ENCODE peak calls at places on chromosome 2, in four cellular contexts. Y is H1, V is IMR-90, N is H9. X is an unnamed sample.

GRCh38 chr2:191638079-191638801 is 39.7 kb upstream of the NABP1 start:
- DNase-seq in Y (no peak), V (no peak), N (no peak), X (peak)

GRCh38 chr2:98240796-98241398 is 105.4 kb upstream of the CNGA3 start:
- DNase-seq in N (no peak), V (no peak), Y (no peak), X (peak)

GRCh38 chr2:24838541-24838940 is 45.3 kb downstream of the CENPO start:
- DNase-seq in N (no peak), V (no peak), Y (no peak), X (no peak)

GRCh38 chr2:9708683-9709538 is 78.1 kb upstream of the YWHAQ start:
- DNase-seq in N (no peak), V (no peak), Y (no peak), X (no peak)

GRCh38 chr2:80642465-80642864 is 337.9 kb upstream of the LRRTM1 start:
- DNase-seq in Y (no peak), N (no peak), V (no peak), X (no peak)

GRCh38 chr2:164879901-164880535 is 38.4 kb upstream of the COBLL1 start:
- DNase-seq in N (no peak), Y (no peak), V (no peak), X (no peak)

GRCh38 chr2:241833938-241834852 is 24.5 kb downstream of the PDCD1 start:
- DNase-seq in N (no peak), Y (no peak), V (no peak), X (no peak)

GRCh38 chr2:287471-287885 is 413 bp downstream of the ALKAL2 start:
- DNase-seq in V (peak), N (peak), Y (no peak), X (peak)

GRCh38 chr2:240825476-240825875 is 5.5 kb upstream of the KIF1A start:
- DNase-seq in Y (no peak), V (no peak), N (no peak), X (no peak)

GRCh38 chr2:135744761-135745314 is 3.2 kb downstream of the UBXN4 start:
- DNase-seq in V (peak), N (peak), Y (no peak), X (peak)

GRCh38 chr2:16614314-16614860 is 51.2 kb downstream of the CYRIA start:
- DNase-seq in Y (no peak), N (no peak), V (peak), X (peak)

GRCh38 chr2:132009874-132010521 is 151.8 kb downstream of the ANKRD30BL start:
- DNase-seq in N (peak), Y (no peak), V (no peak), X (peak)

GRCh38 chr2:8515390-8515761 is 166.5 kb upstream of the ID2 start:
- DNase-seq in N (no peak), V (no peak), Y (no peak), X (no peak)

GRCh38 chr2:60745330-60745729 is 10.7 kb upstream of the PAPOLG start:
- DNase-seq in Y (no peak), V (no peak), N (no peak), X (no peak)

GRCh38 chr2:119703526-119703925 is 24.5 kb downstream of the TMEM177 start:
- DNase-seq in N (no peak), Y (no peak), V (no peak), X (no peak)

GRCh38 chr2:158191569-158191968 is 89.9 kb downstream of the UPP2 start:
- DNase-seq in V (no peak), Y (no peak), N (no peak), X (no peak)

GRCh38 chr2:22855081-22855480 is 529.9 kb upstream of the KLHL29 start:
- DNase-seq in N (no peak), Y (no peak), V (no peak), X (no peak)

GRCh38 chr2:107036293-107036692 is 150.3 kb upstream of the ST6GAL2 start:
- DNase-seq in Y (no peak), N (no peak), V (no peak), X (no peak)

DNA sequence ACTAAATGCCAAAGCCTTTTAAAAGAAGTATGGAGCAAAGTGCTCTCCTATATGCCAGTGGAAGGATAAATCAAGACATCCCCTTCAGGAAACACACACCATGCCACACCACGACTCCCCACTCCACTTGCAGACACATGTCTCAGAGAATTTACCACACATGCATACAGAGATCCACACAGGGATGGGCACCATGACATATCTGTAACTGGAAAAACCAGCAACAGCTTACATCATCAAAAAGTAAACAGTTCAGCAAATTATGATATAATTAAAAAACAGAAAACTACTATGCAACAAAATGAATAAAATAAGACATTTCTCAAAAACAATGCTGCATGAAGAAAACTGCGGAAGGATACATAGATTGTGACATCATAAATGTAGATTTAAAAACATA is 29.6 kb downstream of the RBMS1 start:
- DNase-seq in V (no peak), Y (no peak), N (no peak), X (no peak)
- H3K4ac ChIP-seq in V (no peak), Y (no peak), N (no peak), X (no peak)

DNA sequence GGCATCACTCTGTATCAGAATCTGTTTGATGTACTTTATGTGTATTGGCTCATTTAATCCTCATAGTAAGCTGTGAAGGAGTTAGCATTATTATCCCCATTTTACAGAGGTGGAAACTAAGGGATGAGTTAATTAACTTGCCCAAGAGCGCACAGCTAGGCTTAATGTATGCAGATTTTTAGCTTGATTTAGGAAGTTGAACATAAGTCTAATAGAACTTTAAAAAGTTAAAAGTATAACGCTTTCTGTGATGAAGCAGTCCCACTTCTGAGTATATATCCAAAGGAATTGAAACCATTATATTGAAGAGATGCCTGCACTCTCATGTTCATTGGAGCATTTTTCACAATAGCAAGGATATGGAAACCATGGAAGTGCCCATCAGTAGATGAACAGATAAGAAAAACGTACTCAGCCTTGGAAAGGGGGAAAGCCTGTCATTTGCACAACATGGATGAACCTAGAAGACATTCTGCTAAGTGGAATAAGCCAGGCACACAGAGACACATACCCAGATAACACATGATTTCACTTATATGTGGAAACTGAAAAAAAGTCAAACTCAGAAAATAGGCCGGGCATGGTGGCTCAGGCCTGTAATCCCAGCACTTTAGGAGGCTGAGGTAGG is 32.2 kb downstream of the EML4 start:
- DNase-seq in Y (no peak), N (no peak), V (no peak), X (no peak)
- H4K5ac ChIP-seq in Y (no peak), N (no peak), V (peak), X (no peak)

GRCh38 chr2:42443980-42444379 is 49.8 kb downstream of the KCNG3 start:
- DNase-seq in N (no peak), Y (no peak), V (no peak), X (peak)

GRCh38 chr2:42448163-42448562 is 45.6 kb downstream of the KCNG3 start:
- DNase-seq in Y (no peak), V (no peak), N (no peak), X (no peak)

GRCh38 chr2:42446503-42447271 is 47.1 kb downstream of the KCNG3 start:
- DNase-seq in N (no peak), Y (no peak), V (no peak), X (no peak)

GRCh38 chr2:42438685-42439084 is 55.1 kb downstream of the KCNG3 start:
- DNase-seq in V (no peak), N (no peak), Y (no peak), X (no peak)

GRCh38 chr2:42442774-42443173 is 51.0 kb downstream of the KCNG3 start:
- DNase-seq in N (no peak), V (no peak), Y (no peak), X (no peak)
- H2BK5ac ChIP-seq in N (no peak), V (no peak), Y (no peak), X (no peak)

GRCh38 chr2:95385570-95385984 is 16.9 kb upstream of the FAHD2A start:
- DNase-seq in N (peak), Y (no peak), V (no peak), X (no peak)
- H3K4ac ChIP-seq in N (no peak), Y (no peak), V (no peak), X (no peak)

GRCh38 chr2:125745514-125745913 is 910.4 kb upstream of the GYPC start:
- DNase-seq in N (peak), V (no peak), Y (peak), X (peak)
- H4K5ac ChIP-seq in N (no peak), V (no peak), Y (no peak), X (no peak)

DNA sequence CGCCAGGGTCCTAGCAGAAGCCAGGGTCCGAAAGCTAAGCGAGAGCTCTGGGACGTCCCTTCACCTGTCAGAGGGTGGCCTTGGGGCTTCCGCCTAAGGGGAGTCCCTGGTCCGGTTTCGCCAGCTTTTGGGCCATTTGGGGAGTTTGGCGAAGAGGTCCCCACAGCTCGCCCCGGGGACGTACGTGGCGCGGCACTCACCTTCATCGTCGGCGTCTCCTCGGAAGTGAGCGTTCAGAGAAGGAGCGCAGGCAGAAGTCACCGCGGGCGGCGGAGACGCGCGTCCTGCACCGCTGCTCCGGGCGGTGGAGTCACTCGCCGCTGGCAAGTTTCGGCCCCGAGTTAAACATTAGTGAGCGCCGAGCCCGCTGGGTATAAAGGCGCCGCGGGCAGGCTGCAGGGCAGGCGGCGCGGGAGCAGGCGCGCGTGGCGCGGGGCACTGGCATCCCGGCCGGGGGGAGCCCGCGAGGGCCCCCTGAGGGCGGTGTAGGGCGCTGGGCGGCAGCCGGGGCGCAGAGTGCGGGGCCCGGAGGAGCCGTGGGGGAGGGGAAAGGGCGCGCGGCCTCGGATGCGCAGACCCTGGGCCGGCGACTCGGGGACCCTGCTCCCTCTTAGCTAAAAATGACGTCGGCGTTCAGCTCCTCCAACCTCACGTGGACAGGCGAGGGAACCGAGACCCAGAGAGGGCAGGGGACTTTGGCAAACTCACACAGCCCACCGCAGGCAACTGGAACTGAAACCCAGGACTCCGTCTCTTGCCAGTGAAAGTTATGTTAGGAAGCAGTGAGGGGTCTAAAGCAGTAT is at the start of gene DPP4:
- DNase-seq in V (peak), Y (no peak), N (peak), X (peak)
- H2BK5ac ChIP-seq in V (peak), Y (no peak), N (no peak), X (no peak)

DNA sequence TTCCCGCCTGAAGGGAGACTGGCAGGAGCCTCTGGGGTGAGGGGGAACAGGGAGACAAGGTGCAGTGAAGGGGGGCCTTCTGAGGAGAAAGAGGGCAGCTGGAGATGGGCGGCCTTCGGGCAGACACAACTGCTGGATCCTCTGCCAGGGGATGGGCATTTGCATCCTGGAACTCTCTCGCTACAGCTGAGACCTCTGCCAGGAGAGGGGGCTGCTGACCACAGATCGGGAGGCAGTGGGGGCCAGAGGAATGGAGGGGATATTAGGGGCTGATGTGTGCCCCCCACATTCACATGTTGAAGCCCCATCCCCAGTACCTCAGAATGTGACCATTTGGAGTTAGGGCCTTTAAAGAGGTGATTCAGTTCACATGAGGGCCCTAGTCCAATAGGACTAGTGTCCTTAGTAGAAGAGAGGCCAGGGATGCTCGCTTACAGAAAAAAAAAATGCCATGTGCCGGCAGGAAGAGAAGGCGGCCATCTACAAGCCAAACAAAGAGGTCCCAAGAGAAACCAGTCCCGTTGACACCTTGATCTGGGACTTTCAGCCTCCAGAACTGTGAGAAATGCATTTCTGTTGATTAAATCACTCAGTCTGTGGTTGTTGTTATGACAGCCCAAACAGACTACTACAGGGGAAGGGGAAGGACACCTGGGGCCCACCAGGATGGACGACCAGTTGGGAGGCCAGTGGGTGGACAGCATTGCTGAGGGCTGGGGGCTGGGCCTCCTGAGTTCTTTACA is 50.0 kb downstream of the TRABD2A start:
- DNase-seq in V (no peak), N (no peak), Y (no peak), X (no peak)
- H3K4ac ChIP-seq in V (no peak), N (no peak), Y (no peak), X (no peak)